ENCODE peak calls at places on chromosomes 7 and 10, in ten cellular contexts. One of them, this sample, is unnamed.

GRCh38 chr10:44416021-44416758 is 31.3 kb upstream of the CXCL12 start:
- DNase-seq in GM10248: no peak
- DNase-seq in non-pigmented ciliary epithelial cell: no peak
- DNase-seq in Caki2: no peak
- DNase-seq in mammary epithelial cell: no peak
- DNase-seq in naive thymus-derived CD4-positive, alpha-beta T cell: no peak
- DNase-seq in BJ: no peak
- DNase-seq in T47D: no peak
- DNase-seq in left ventricle myocardium inferior: no peak
- DNase-seq in hippocampal formation: no peak
- DNase-seq in this sample: no peak

GRCh38 chr7:118662266-118662665 is 437.8 kb downstream of the ANKRD7 start:
- DNase-seq in GM10248: no peak
- DNase-seq in non-pigmented ciliary epithelial cell: no peak
- DNase-seq in Caki2: no peak
- DNase-seq in mammary epithelial cell: no peak
- DNase-seq in naive thymus-derived CD4-positive, alpha-beta T cell: no peak
- DNase-seq in BJ: no peak
- DNase-seq in T47D: no peak
- DNase-seq in left ventricle myocardium inferior: no peak
- DNase-seq in hippocampal formation: no peak
- DNase-seq in this sample: no peak

GRCh38 chr7:42964293-42964692 is 32.1 kb downstream of the MRPL32 start:
- DNase-seq in GM10248: no peak
- DNase-seq in non-pigmented ciliary epithelial cell: no peak
- DNase-seq in Caki2: no peak
- DNase-seq in mammary epithelial cell: no peak
- DNase-seq in naive thymus-derived CD4-positive, alpha-beta T cell: no peak
- DNase-seq in BJ: no peak
- DNase-seq in T47D: no peak
- DNase-seq in left ventricle myocardium inferior: no peak
- DNase-seq in hippocampal formation: no peak
- DNase-seq in this sample: no peak

GRCh38 chr7:30654296-30655090 is 27.8 kb downstream of the CRHR2 start:
- DNase-seq in GM10248: no peak
- DNase-seq in non-pigmented ciliary epithelial cell: no peak
- DNase-seq in Caki2: no peak
- DNase-seq in mammary epithelial cell: no peak
- DNase-seq in naive thymus-derived CD4-positive, alpha-beta T cell: peak; percentile 16
- DNase-seq in BJ: no peak
- DNase-seq in T47D: no peak
- DNase-seq in left ventricle myocardium inferior: no peak
- DNase-seq in hippocampal formation: no peak
- DNase-seq in this sample: no peak

GRCh38 chr10:1650542-1651279 is 86.6 kb downstream of the ADARB2 start:
- DNase-seq in GM10248: no peak
- DNase-seq in non-pigmented ciliary epithelial cell: no peak
- DNase-seq in Caki2: no peak
- DNase-seq in mammary epithelial cell: no peak
- DNase-seq in naive thymus-derived CD4-positive, alpha-beta T cell: no peak
- DNase-seq in BJ: no peak
- DNase-seq in T47D: no peak
- DNase-seq in left ventricle myocardium inferior: no peak
- DNase-seq in hippocampal formation: no peak
- DNase-seq in this sample: no peak

GRCh38 chr10:106136175-106136574 is 1028.3 kb downstream of the SORCS1 start:
- DNase-seq in GM10248: no peak
- DNase-seq in non-pigmented ciliary epithelial cell: peak; percentile 36
- DNase-seq in Caki2: no peak
- DNase-seq in mammary epithelial cell: peak; percentile 20
- DNase-seq in naive thymus-derived CD4-positive, alpha-beta T cell: no peak
- DNase-seq in BJ: no peak
- DNase-seq in T47D: no peak
- DNase-seq in left ventricle myocardium inferior: no peak
- DNase-seq in hippocampal formation: no peak
- DNase-seq in this sample: no peak

GRCh38 chr10:7354330-7355047 is 56.3 kb downstream of the SFMBT2 start:
- DNase-seq in GM10248: no peak
- DNase-seq in non-pigmented ciliary epithelial cell: peak; percentile 8
- DNase-seq in Caki2: peak; percentile 41
- DNase-seq in mammary epithelial cell: peak; percentile 61
- DNase-seq in naive thymus-derived CD4-positive, alpha-beta T cell: no peak
- DNase-seq in BJ: no peak
- DNase-seq in T47D: no peak
- DNase-seq in left ventricle myocardium inferior: no peak
- DNase-seq in hippocampal formation: no peak
- DNase-seq in this sample: no peak

GRCh38 chr7:133912916-133913697 is 214.0 kb upstream of the LRGUK start:
- DNase-seq in GM10248: no peak
- DNase-seq in non-pigmented ciliary epithelial cell: no peak
- DNase-seq in Caki2: peak; percentile 59
- DNase-seq in mammary epithelial cell: peak; percentile 95
- DNase-seq in naive thymus-derived CD4-positive, alpha-beta T cell: no peak
- DNase-seq in BJ: peak; percentile 30
- DNase-seq in T47D: no peak
- DNase-seq in left ventricle myocardium inferior: no peak
- DNase-seq in hippocampal formation: no peak
- DNase-seq in this sample: no peak

GRCh38 chr10:24650669-24651391 is 72.9 kb downstream of the ARHGAP21 start:
- DNase-seq in GM10248: no peak
- DNase-seq in non-pigmented ciliary epithelial cell: no peak
- DNase-seq in Caki2: no peak
- DNase-seq in mammary epithelial cell: no peak
- DNase-seq in naive thymus-derived CD4-positive, alpha-beta T cell: no peak
- DNase-seq in BJ: no peak
- DNase-seq in T47D: no peak
- DNase-seq in left ventricle myocardium inferior: no peak
- DNase-seq in hippocampal formation: no peak
- DNase-seq in this sample: no peak

GRCh38 chr7:73395538-73396503 is 37.8 kb upstream of the FZD9 start:
- DNase-seq in GM10248: no peak
- DNase-seq in non-pigmented ciliary epithelial cell: no peak
- DNase-seq in Caki2: no peak
- DNase-seq in mammary epithelial cell: no peak
- DNase-seq in naive thymus-derived CD4-positive, alpha-beta T cell: no peak
- DNase-seq in BJ: no peak
- DNase-seq in T47D: no peak
- DNase-seq in left ventricle myocardium inferior: peak; percentile 30
- DNase-seq in hippocampal formation: no peak
- DNase-seq in this sample: no peak

GRCh38 chr10:102802920-102803534 is 34.2 kb downstream of the CYP17A1 start:
- DNase-seq in GM10248: peak; percentile 45
- DNase-seq in non-pigmented ciliary epithelial cell: peak; percentile 92
- DNase-seq in Caki2: peak; percentile 35
- DNase-seq in mammary epithelial cell: peak; percentile 94
- DNase-seq in naive thymus-derived CD4-positive, alpha-beta T cell: peak; percentile 51
- DNase-seq in BJ: peak; percentile 93
- DNase-seq in T47D: no peak
- DNase-seq in left ventricle myocardium inferior: no peak
- DNase-seq in hippocampal formation: no peak
- DNase-seq in this sample: no peak

GRCh38 chr7:40887099-40887498 is 752.3 kb downstream of the SUGCT start:
- DNase-seq in GM10248: no peak
- DNase-seq in non-pigmented ciliary epithelial cell: peak; percentile 36
- DNase-seq in Caki2: no peak
- DNase-seq in mammary epithelial cell: peak; percentile 56
- DNase-seq in naive thymus-derived CD4-positive, alpha-beta T cell: no peak
- DNase-seq in BJ: no peak
- DNase-seq in T47D: no peak
- DNase-seq in left ventricle myocardium inferior: no peak
- DNase-seq in hippocampal formation: no peak
- DNase-seq in this sample: no peak

GRCh38 chr7:82204694-82205093 is 238.9 kb downstream of the CACNA2D1 start:
- DNase-seq in GM10248: no peak
- DNase-seq in non-pigmented ciliary epithelial cell: peak; percentile 72
- DNase-seq in Caki2: peak; percentile 69
- DNase-seq in mammary epithelial cell: peak; percentile 78
- DNase-seq in naive thymus-derived CD4-positive, alpha-beta T cell: no peak
- DNase-seq in BJ: no peak
- DNase-seq in T47D: no peak
- DNase-seq in left ventricle myocardium inferior: peak; percentile 37
- DNase-seq in hippocampal formation: no peak
- DNase-seq in this sample: peak; percentile 88

GRCh38 chr7:150317748-150318444 is 5.3 kb upstream of the LRRC61 start:
- DNase-seq in GM10248: no peak
- DNase-seq in non-pigmented ciliary epithelial cell: peak; percentile 68
- DNase-seq in Caki2: peak; percentile 65
- DNase-seq in mammary epithelial cell: no peak
- DNase-seq in naive thymus-derived CD4-positive, alpha-beta T cell: no peak
- DNase-seq in BJ: peak; percentile 25
- DNase-seq in T47D: no peak
- DNase-seq in left ventricle myocardium inferior: no peak
- DNase-seq in hippocampal formation: no peak
- DNase-seq in this sample: no peak

GRCh38 chr7:139341776-139342244 is 673 bp downstream of the FMC1 start:
- DNase-seq in GM10248: no peak
- DNase-seq in non-pigmented ciliary epithelial cell: peak; percentile 57
- DNase-seq in Caki2: no peak
- DNase-seq in mammary epithelial cell: no peak
- DNase-seq in naive thymus-derived CD4-positive, alpha-beta T cell: no peak
- DNase-seq in BJ: peak; percentile 43
- DNase-seq in T47D: peak; percentile 45
- DNase-seq in left ventricle myocardium inferior: no peak
- DNase-seq in hippocampal formation: no peak
- DNase-seq in this sample: no peak

GRCh38 chr10:132463333-132464255 is 66.6 kb downstream of the PWWP2B start:
- DNase-seq in GM10248: no peak
- DNase-seq in non-pigmented ciliary epithelial cell: no peak
- DNase-seq in Caki2: no peak
- DNase-seq in mammary epithelial cell: no peak
- DNase-seq in naive thymus-derived CD4-positive, alpha-beta T cell: no peak
- DNase-seq in BJ: no peak
- DNase-seq in T47D: no peak
- DNase-seq in left ventricle myocardium inferior: no peak
- DNase-seq in hippocampal formation: no peak
- DNase-seq in this sample: no peak

GRCh38 chr10:126634915-126635314 is 35.6 kb downstream of the C10orf90 start:
- DNase-seq in GM10248: no peak
- DNase-seq in non-pigmented ciliary epithelial cell: peak; percentile 10
- DNase-seq in Caki2: no peak
- DNase-seq in mammary epithelial cell: peak; percentile 20
- DNase-seq in naive thymus-derived CD4-positive, alpha-beta T cell: no peak
- DNase-seq in BJ: peak; percentile 34
- DNase-seq in T47D: no peak
- DNase-seq in left ventricle myocardium inferior: no peak
- DNase-seq in hippocampal formation: no peak
- DNase-seq in this sample: no peak

GRCh38 chr10:17003151-17003550 is 126.5 kb downstream of the CUBN start:
- DNase-seq in GM10248: no peak
- DNase-seq in non-pigmented ciliary epithelial cell: peak; percentile 97
- DNase-seq in Caki2: no peak
- DNase-seq in mammary epithelial cell: peak; percentile 75
- DNase-seq in naive thymus-derived CD4-positive, alpha-beta T cell: peak; percentile 44
- DNase-seq in BJ: no peak
- DNase-seq in T47D: no peak
- DNase-seq in left ventricle myocardium inferior: no peak
- DNase-seq in hippocampal formation: no peak
- DNase-seq in this sample: no peak

GRCh38 chr10:69425513-69426298 is 9.0 kb upstream of the TACR2 start:
- DNase-seq in GM10248: no peak
- DNase-seq in non-pigmented ciliary epithelial cell: no peak
- DNase-seq in Caki2: no peak
- DNase-seq in mammary epithelial cell: peak; percentile 75
- DNase-seq in naive thymus-derived CD4-positive, alpha-beta T cell: no peak
- DNase-seq in BJ: no peak
- DNase-seq in T47D: no peak
- DNase-seq in left ventricle myocardium inferior: no peak
- DNase-seq in hippocampal formation: no peak
- DNase-seq in this sample: no peak

GRCh38 chr7:100752994-100753393 is 19.6 kb downstream of the ZAN start:
- DNase-seq in GM10248: no peak
- DNase-seq in non-pigmented ciliary epithelial cell: no peak
- DNase-seq in Caki2: no peak
- DNase-seq in mammary epithelial cell: no peak
- DNase-seq in naive thymus-derived CD4-positive, alpha-beta T cell: no peak
- DNase-seq in BJ: no peak
- DNase-seq in T47D: no peak
- DNase-seq in left ventricle myocardium inferior: no peak
- DNase-seq in hippocampal formation: no peak
- DNase-seq in this sample: no peak